ENCODE peak calls at places on chromosomes 5 and 9, in eight cellular contexts. H is PC-3, C is DMS 273 treated with DMSO at 0.1 percent for 48 hours, R is Peyer's patch, B is neuronal stem cell, N is lower leg skin, P is NCI-H1092 treated with DMSO at 0.1 percent for 48 hours, O is cerebellar cortex. Q is an unnamed sample.

GRCh38 chr5:153517105-153517700 is 26.7 kb downstream of the GRIA1 start:
- DNase-seq in H (no peak), C (no peak), R (no peak), B (no peak), N (no peak), P (no peak), O (no peak), Q (no peak)

GRCh38 chr9:92947268-92948031 is at the start of gene FGD3:
- DNase-seq in H (peak), C (no peak), R (no peak), B (no peak), N (no peak), P (peak), O (no peak), Q (peak)

GRCh38 chr9:109907400-109907799 is 127.4 kb downstream of the PALM2AKAP2 start:
- DNase-seq in H (no peak), C (no peak), R (peak), B (no peak), N (no peak), P (no peak), O (no peak), Q (no peak)

GRCh38 chr5:149549461-149550266 is 1.6 kb downstream of the CSNK1A1 start:
- DNase-seq in H (peak), C (no peak), R (peak), B (no peak), N (no peak), P (peak), O (peak), Q (peak)

GRCh38 chr9:120583958-120584369 is 4.0 kb upstream of the CDK5RAP2 start:
- DNase-seq in H (no peak), C (peak), R (peak), B (no peak), N (no peak), P (peak), O (no peak), Q (peak)

GRCh38 chr5:58009754-58010153 is 450.1 kb downstream of the PLK2 start:
- DNase-seq in H (no peak), C (no peak), R (no peak), B (no peak), N (no peak), P (no peak), O (no peak), Q (no peak)

GRCh38 chr5:174384509-174384947 is 339.0 kb downstream of the NSG2 start:
- DNase-seq in H (no peak), C (no peak), R (no peak), B (no peak), N (no peak), P (no peak), O (no peak), Q (peak)

GRCh38 chr9:136726631-136727191 is 14.3 kb downstream of the DIPK1B start:
- DNase-seq in H (peak), C (no peak), R (peak), B (no peak), N (no peak), P (no peak), O (peak), Q (no peak)

GRCh38 chr9:13485068-13485596 is 205.6 kb upstream of the MPDZ start:
- DNase-seq in H (peak), C (no peak), R (peak), B (no peak), N (no peak), P (no peak), O (no peak), Q (peak)

GRCh38 chr5:1103505-1104326 is 8.1 kb downstream of the SLC12A7 start:
- DNase-seq in H (no peak), C (no peak), R (peak), B (no peak), N (peak), P (peak), O (no peak), Q (no peak)

GRCh38 chr9:90830977-90831376 is 29.4 kb downstream of the SYK start:
- DNase-seq in H (no peak), C (no peak), R (peak), B (no peak), N (no peak), P (peak), O (no peak), Q (no peak)

GRCh38 chr9:87703636-87704276 is 22.2 kb upstream of the CTSL start:
- DNase-seq in H (peak), C (no peak), R (no peak), B (no peak), N (no peak), P (no peak), O (no peak), Q (peak)

GRCh38 chr9:124439661-124440243 is 10.5 kb upstream of the ADGRD2 start:
- DNase-seq in H (no peak), C (no peak), R (no peak), B (no peak), N (no peak), P (no peak), O (no peak), Q (no peak)

Q was measured in astrocyte.